ENCODE peak calls at places on chromosomes 12 and 14, in six cellular contexts. R, H, W, I, S and F are unnamed samples.

GRCh38 chr12:57743769-57744168 is 1.1 kb upstream of the TSPAN31 start:
- DNase-seq in R (no peak), H (no peak), W (no peak), I (no peak), S (no peak), F (no peak)

GRCh38 chr12:25254271-25254880 is 3.6 kb upstream of the KRAS start:
- DNase-seq in R (no peak), H (peak), W (no peak), I (no peak), S (no peak), F (no peak)

GRCh38 chr12:45742590-45742989 is 13.1 kb downstream of the ARID2 start:
- DNase-seq in R (no peak), H (no peak), W (no peak), I (no peak), S (no peak), F (no peak)

GRCh38 chr12:77537648-77538047 is 293.0 kb upstream of the NAV3 start:
- DNase-seq in R (no peak), H (no peak), W (no peak), I (no peak), S (no peak), F (peak)

GRCh38 chr12:26389303-26389702 is 193.9 kb downstream of the SSPN start:
- DNase-seq in R (no peak), H (peak), W (no peak), I (no peak), S (no peak), F (no peak)

GRCh38 chr14:100533647-100534485 is 53.4 kb downstream of the BEGAIN start:
- DNase-seq in R (no peak), H (no peak), W (no peak), I (no peak), S (no peak), F (peak)

GRCh38 chr14:103395245-103395644 is 10.0 kb downstream of the MARK3 start:
- DNase-seq in R (peak), H (no peak), W (no peak), I (no peak), S (no peak), F (no peak)

GRCh38 chr12:124941170-124941527 is 26.7 kb upstream of the UBC start:
- DNase-seq in R (no peak), H (no peak), W (no peak), I (no peak), S (no peak), F (no peak)

GRCh38 chr12:105206686-105207374 is 29.1 kb downstream of the APPL2 start:
- DNase-seq in R (no peak), H (no peak), W (no peak), I (no peak), S (no peak), F (no peak)

GRCh38 chr12:66662179-66662578 is 16.7 kb downstream of the GRIP1 start:
- DNase-seq in R (no peak), H (no peak), W (no peak), I (no peak), S (no peak), F (peak)

GRCh38 chr12:10397311-10397710 is 7.5 kb upstream of the KLRK1 start:
- DNase-seq in R (no peak), H (no peak), W (no peak), I (no peak), S (no peak), F (peak)

GRCh38 chr12:27906127-27906500 is 66.4 kb downstream of the PTHLH start:
- DNase-seq in R (no peak), H (no peak), W (no peak), I (peak), S (no peak), F (no peak)

GRCh38 chr12:47744005-47744651 is 14.6 kb downstream of the RAPGEF3 start:
- DNase-seq in R (no peak), H (peak), W (peak), I (peak), S (no peak), F (no peak)

GRCh38 chr14:34098045-34098984 is 147.4 kb upstream of the EGLN3 start:
- DNase-seq in R (peak), H (peak), W (peak), I (peak), S (peak), F (peak)

GRCh38 chr14:41950428-41950827 is 343.8 kb downstream of the LRFN5 start:
- DNase-seq in R (no peak), H (no peak), W (no peak), I (no peak), S (no peak), F (no peak)

GRCh38 chr14:51157012-51157411 is 62.1 kb upstream of the TRIM9 start:
- DNase-seq in R (peak), H (peak), W (peak), I (no peak), S (no peak), F (peak)

GRCh38 chr12:5305425-5305824 is 126.5 kb upstream of the NTF3 start:
- DNase-seq in R (no peak), H (no peak), W (no peak), I (no peak), S (no peak), F (no peak)

DNA sequence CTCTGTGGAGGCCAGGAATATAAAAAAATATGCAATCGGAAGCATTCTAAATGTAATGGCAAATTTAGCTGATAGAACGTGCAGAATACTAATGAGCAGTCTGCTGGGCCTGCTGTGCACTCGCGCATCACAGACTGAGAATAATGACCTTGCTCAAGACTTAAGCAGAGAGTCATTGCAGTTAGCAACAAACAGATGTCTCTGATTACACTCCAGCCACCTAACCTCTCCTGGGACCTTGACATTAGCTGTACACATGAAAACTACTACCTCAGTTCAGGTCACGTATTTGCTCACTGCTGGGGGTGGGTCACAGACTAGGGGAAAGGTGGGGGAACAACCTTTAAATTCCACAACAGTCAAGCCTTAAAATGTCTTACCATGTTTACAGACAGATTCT is 269.2 kb upstream of the DAAM1 start:
- DNase-seq in R (no peak), H (no peak), W (no peak), I (no peak), S (peak), F (no peak)
- TF ChIP-seq MYC in R (no peak), H (no peak), W (no peak), I (no peak), S (no peak), F (no peak)

DNA sequence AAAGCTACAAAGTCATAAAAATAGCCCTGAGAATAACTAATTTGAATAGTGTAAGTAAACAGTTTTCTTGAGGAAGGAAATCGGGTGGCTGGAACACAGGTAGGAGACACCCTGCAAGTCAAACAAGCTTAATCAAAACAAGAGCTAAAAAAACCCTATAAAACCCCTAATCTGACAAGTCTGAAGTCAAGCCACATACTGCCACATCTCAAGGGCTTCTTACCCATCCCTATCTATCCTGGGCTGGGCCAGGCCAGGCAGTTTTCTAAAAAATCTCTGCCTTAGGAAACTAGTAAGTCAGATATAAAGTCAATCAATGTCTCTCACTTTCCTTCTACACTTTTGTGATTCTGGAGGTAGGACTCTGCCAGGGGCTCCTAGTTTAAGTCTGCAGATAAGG is 15.3 kb downstream of the UBE2N start:
- DNase-seq in R (peak), H (no peak), W (no peak), I (no peak), S (no peak), F (no peak)
- TF ChIP-seq MYC in R (no peak), H (no peak), W (no peak), I (no peak), S (no peak), F (no peak)

GRCh38 chr12:78864483-78865296 is at the start of gene SYT1:
- DNase-seq in R (peak), H (no peak), W (peak), I (no peak), S (no peak), F (no peak)
- TF ChIP-seq MYC in R (no peak), H (no peak), W (no peak), I (no peak), S (no peak), F (no peak)

GRCh38 chr12:7058850-7059249 is 1.7 kb upstream of the C1S start:
- DNase-seq in R (no peak), H (no peak), W (no peak), I (no peak), S (no peak), F (no peak)
- TF ChIP-seq MYC in R (no peak), H (no peak), W (no peak), I (no peak), S (no peak), F (no peak)